ENCODE peak calls at places on chromosomes 13 and 19, in five cellular contexts. I is right atrium auricular region; Z is CD8-positive, alpha-beta T cell; L is cardiac muscle cell; J is ovary. E is an unnamed sample.

GRCh38 chr13:110993788-110994187 is 78.9 kb upstream of the ANKRD10 start:
- DNase-seq in I (no peak), Z (no peak), J (no peak), L (no peak), E (no peak)

GRCh38 chr13:43411741-43412140 is 375.0 kb downstream of the ENOX1 start:
- DNase-seq in J (peak), Z (no peak), I (no peak), L (no peak), E (no peak)

GRCh38 chr13:44237276-44237767 is 136.3 kb upstream of the SERP2 start:
- DNase-seq in L (peak), Z (no peak), I (peak), J (peak), E (peak)

GRCh38 chr19:15702590-15702930 is 25.3 kb upstream of the OR10H2 start:
- DNase-seq in I (peak), Z (no peak), J (peak), L (no peak), E (no peak)

GRCh38 chr19:55638864-55639359 is 1.9 kb upstream of the ZNF580 start:
- DNase-seq in Z (peak), J (peak), I (no peak), L (peak), E (no peak)

GRCh38 chr19:29771708-29772415 is 39.9 kb upstream of the CCNE1 start:
- DNase-seq in J (peak), L (peak), Z (peak), I (no peak), E (no peak)

GRCh38 chr19:56504581-56504980 is 3.1 kb upstream of the ZNF471 start:
- DNase-seq in J (no peak), I (no peak), Z (no peak), L (no peak), E (no peak)

GRCh38 chr19:47540748-47541147 is 25.9 kb upstream of the NAPA start:
- DNase-seq in Z (no peak), J (no peak), I (no peak), L (peak), E (no peak)

GRCh38 chr13:59677966-59678814 is 485.5 kb downstream of the DIAPH3 start:
- DNase-seq in L (peak), J (no peak), I (no peak), Z (no peak), E (peak)

GRCh38 chr19:677601-678380 is 1.6 kb downstream of the FSTL3 start:
- DNase-seq in Z (no peak), J (no peak), I (no peak), L (no peak), E (no peak)

GRCh38 chr13:113671066-113672001 is 4.3 kb downstream of the GRK1 start:
- DNase-seq in J (peak), L (no peak), Z (no peak), I (no peak), E (no peak)

GRCh38 chr13:43363156-43363918 is 340.0 kb downstream of the DNAJC15 start:
- DNase-seq in J (no peak), Z (no peak), L (no peak), I (no peak), E (no peak)

GRCh38 chr13:51432576-51432975 is 20.3 kb downstream of the INTS6 start:
- DNase-seq in Z (no peak), L (no peak), J (no peak), I (no peak), E (no peak)

GRCh38 chr13:51437550-51438127 is 15.2 kb downstream of the INTS6 start:
- DNase-seq in J (no peak), L (no peak), Z (no peak), I (no peak), E (no peak)

GRCh38 chr13:51435002-51435578 is 17.7 kb downstream of the INTS6 start:
- DNase-seq in Z (no peak), I (no peak), J (no peak), L (peak), E (no peak)
- TF ChIP-seq CTCF in Z (peak), I (peak), J (no peak), L (peak), E (no peak)

DNA sequence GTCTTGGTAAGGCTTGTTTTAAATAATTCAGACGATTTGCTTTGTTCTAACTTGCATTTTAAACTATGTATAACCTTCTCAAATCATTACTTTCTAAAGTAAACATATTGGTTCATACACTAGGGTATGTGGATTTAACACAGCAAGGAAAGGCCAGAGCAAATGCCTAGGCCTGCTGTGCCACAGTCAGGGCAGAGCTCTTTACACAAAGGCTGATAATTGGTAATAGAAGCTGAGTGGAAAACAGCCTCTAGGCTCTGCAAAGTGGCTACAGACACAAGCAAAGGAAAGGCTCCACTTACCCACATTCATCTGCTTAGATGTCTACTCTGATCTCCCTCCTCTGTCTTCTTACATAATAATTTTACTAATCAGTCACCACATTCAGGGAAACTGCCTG is 382.8 kb downstream of the OLFM4 start:
- DNase-seq in I (no peak), J (no peak), L (no peak), Z (no peak), E (no peak)
- H3K4me3 ChIP-seq in I (no peak), J (no peak), L (no peak), Z (no peak), E (no peak)

GRCh38 chr13:67740871-67741475 is 510.8 kb upstream of the PCDH9 start:
- DNase-seq in L (no peak), Z (no peak), J (no peak), I (no peak), E (no peak)

GRCh38 chr13:67735651-67736050 is 505.5 kb upstream of the PCDH9 start:
- DNase-seq in Z (no peak), I (no peak), L (no peak), J (no peak), E (no peak)

GRCh38 chr13:67742478-67742877 is 512.3 kb upstream of the PCDH9 start:
- DNase-seq in L (no peak), Z (no peak), I (no peak), J (no peak), E (no peak)

GRCh38 chr13:67736646-67737420 is 506.7 kb upstream of the PCDH9 start:
- DNase-seq in J (no peak), I (no peak), Z (no peak), L (peak), E (no peak)
- TF ChIP-seq CTCF in J (no peak), I (no peak), Z (no peak), L (no peak), E (no peak)

DNA sequence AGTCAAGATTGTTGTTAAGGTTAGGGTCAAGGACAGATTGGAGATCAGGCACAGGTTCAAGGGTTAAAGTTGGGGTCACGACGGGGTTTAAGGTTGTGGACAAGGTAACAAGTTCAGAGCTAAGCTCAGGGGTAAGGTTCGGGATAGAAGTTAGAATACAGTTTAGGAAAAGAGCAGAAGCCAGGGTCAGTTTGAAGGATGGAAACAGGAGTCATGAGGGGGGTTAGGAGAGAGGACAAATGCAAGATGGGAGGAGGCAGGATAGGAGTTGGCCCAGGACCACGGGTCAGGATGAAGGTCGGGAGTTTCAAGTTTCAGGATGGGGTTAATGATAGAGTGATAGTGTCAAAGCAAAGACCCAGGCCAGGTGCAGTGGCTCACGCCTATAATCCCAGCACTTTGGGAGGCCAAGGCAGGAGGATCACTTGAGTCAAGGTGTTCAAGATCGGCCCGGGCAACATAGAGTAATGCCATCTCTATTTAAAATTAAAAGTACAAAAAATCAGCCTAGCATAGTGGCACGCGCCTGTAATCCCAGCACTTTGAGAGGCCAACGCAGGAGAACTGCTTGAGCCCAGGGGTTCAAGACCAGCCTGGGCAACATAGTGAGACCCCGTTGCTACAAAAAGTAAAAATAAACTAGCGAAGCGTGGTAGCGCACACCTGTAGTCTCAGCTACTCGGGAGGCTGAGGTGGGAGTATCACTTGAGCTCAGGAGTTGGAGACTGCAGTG is 7.7 kb downstream of the NPHS1 start:
- DNase-seq in J (no peak), I (no peak), L (no peak), Z (no peak), E (no peak)
- H3K4me3 ChIP-seq in J (no peak), I (no peak), L (no peak), Z (no peak), E (no peak)

GRCh38 chr19:42089772-42090171 is 13.8 kb downstream of the ZNF574 start:
- DNase-seq in L (no peak), Z (no peak), J (no peak), I (no peak), E (no peak)

GRCh38 chr19:42090687-42091086 is 14.7 kb downstream of the ZNF574 start:
- DNase-seq in L (no peak), I (no peak), J (no peak), Z (no peak), E (no peak)

GRCh38 chr19:42091300-42092266 is 15.6 kb downstream of the ZNF574 start:
- DNase-seq in L (peak), I (no peak), J (no peak), Z (no peak), E (no peak)

GRCh38 chr19:42093505-42093904 is 17.5 kb downstream of the ZNF574 start:
- DNase-seq in Z (no peak), J (no peak), I (no peak), L (no peak), E (no peak)

GRCh38 chr19:42092350-42092749 is 16.4 kb downstream of the ZNF574 start:
- DNase-seq in Z (peak), L (no peak), J (no peak), I (no peak), E (no peak)
- TF ChIP-seq CTCF in Z (peak), L (peak), J (no peak), I (peak), E (peak)